ENCODE peak calls at places on chromosomes 1 and 21, in four cellular contexts. U, C, D and T are unnamed samples.

GRCh38 chr21:43291347-43291950 is 122.6 kb downstream of the CRYAA start:
- DNase-seq in U (no peak), D (no peak), C (peak), T (no peak)

GRCh38 chr1:28173980-28174297 is 2.6 kb downstream of the PTAFR start:
- DNase-seq in U (no peak), D (no peak), C (no peak), T (peak)

GRCh38 chr1:152167835-152168534 is 9.0 kb upstream of the RPTN start:
- DNase-seq in D (no peak), U (no peak), C (no peak), T (peak)

GRCh38 chr1:205748398-205749093 is 1.4 kb downstream of the NUCKS1 start:
- DNase-seq in U (no peak), D (peak), C (no peak), T (peak)

GRCh38 chr1:78003882-78004718 is 639 bp upstream of the DNAJB4 start:
- DNase-seq in D (peak), U (peak), C (peak), T (peak)

GRCh38 chr21:42207426-42207825 is 11.5 kb upstream of the ABCG1 start:
- DNase-seq in C (no peak), D (no peak), U (no peak), T (no peak)

GRCh38 chr1:225526878-225527277 is 99.0 kb upstream of the LBR start:
- DNase-seq in C (no peak), U (no peak), D (no peak), T (no peak)

GRCh38 chr1:32361674-32362473 is 411 bp downstream of the FAM229A start:
- DNase-seq in D (peak), U (no peak), C (peak), T (peak)

GRCh38 chr1:53295746-53296722 is 31.8 kb downstream of the LRP8 start:
- DNase-seq in D (no peak), C (no peak), U (no peak), T (peak)

GRCh38 chr1:31588751-31589515 is 12.6 kb downstream of the TINAGL1 start:
- DNase-seq in D (no peak), C (peak), U (peak), T (peak)

GRCh38 chr1:94463765-94464330 is 45.7 kb downstream of the ABCD3 start:
- DNase-seq in D (peak), U (no peak), C (no peak), T (peak)

GRCh38 chr1:168321945-168322344 is 41.3 kb downstream of the TBX19 start:
- DNase-seq in U (no peak), D (peak), C (no peak), T (peak)

GRCh38 chr1:204091066-204091465 is 18.2 kb downstream of the SOX13 start:
- DNase-seq in D (no peak), U (no peak), C (no peak), T (no peak)

GRCh38 chr1:44326821-44327465 is 28.1 kb downstream of the ERI3 start:
- DNase-seq in D (peak), U (no peak), C (no peak), T (no peak)

GRCh38 chr1:44328767-44329416 is 26.2 kb downstream of the ERI3 start:
- DNase-seq in D (peak), U (no peak), C (no peak), T (peak)

GRCh38 chr1:44326066-44326701 is 28.9 kb downstream of the ERI3 start:
- DNase-seq in D (peak), C (no peak), U (no peak), T (peak)

GRCh38 chr1:44330935-44331334 is 24.1 kb downstream of the ERI3 start:
- DNase-seq in C (no peak), D (no peak), U (no peak), T (no peak)

DNA sequence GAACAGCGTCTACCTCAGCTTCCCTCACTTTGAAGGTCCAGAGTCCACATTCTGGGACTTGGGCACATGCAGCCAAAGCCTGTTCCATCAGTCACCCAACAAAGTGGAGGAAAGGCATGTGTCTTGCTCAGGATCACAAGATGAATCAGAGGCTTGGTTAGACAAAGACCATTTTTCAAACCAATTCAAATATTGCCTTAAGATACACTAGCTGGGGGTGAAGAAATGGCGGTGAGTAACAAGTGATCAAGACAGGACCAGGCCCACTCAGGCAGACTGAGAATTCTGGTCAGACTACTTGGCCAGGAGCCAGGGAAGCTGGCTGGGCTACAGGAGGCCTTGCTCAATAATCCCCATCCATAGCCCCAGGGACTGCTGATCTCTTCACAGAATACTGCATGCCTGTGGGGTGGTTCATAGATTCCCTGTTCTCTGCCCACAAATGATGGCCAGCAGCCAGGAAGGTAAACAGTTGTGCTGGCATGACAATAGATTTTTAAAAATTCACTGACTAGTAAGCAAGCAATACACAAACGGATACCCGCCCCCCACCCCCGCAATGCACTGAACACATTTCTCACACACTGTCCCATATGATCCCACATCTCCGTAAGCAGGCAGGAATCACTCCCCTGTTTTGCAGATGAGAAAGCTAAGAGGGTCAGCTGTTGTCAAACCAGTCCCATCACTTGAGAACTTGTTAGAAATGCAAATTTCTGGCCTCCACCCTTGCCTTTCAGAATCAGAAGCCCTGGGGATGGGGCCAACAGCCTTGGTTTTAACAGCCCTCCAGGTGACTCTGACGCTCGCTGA is 27.2 kb downstream of the ERI3 start:
- DNase-seq in D (peak), U (peak), C (peak), T (peak)
- H3K4me3 ChIP-seq in D (peak), U (no peak), C (no peak), T (no peak)

DNA sequence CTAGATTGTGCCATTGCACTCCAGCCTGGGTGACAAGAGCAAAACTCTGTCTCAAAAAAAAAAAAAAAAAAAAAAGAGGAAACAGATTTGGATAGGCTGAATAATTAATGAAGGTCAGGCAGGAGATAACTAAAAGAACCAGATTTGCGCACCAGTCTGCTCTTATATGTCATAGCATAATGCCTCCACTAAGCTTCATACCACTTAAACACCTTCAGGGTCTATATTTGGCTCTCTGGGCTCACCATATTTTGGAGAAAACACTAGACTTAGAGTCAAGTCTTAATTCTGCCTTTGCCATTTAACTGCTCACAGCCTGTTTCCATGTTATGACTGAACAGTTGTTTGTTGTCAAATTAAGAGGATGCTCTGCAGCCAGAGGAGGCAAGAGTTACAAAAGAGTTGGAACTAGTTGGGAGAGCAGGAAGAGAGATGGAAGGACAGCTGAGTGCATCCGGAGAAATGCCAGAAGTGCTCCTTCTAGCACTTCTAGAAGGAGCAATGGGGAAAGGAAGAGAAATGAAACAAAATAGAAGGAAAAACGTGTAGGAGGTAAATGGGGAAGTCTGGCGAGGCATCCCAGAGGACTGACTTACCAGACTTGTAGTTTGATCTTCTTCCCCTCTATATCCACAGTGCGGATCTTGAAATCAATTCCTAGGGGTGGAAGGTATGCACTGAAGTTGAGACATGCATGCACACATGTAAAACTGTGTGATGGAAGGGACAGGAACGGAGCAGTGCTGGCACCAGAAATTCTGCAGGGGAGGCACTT is 1.8 kb downstream of the RAB13 start:
- DNase-seq in D (no peak), U (no peak), C (no peak), T (peak)
- H3K4me3 ChIP-seq in D (peak), U (no peak), C (peak), T (peak)

GRCh38 chr1:2201062-2201461 is 6.5 kb upstream of the FAAP20 start:
- DNase-seq in D (no peak), U (no peak), C (no peak), T (no peak)

GRCh38 chr1:2198571-2198970 is 4.0 kb upstream of the FAAP20 start:
- DNase-seq in D (no peak), U (no peak), C (no peak), T (no peak)

GRCh38 chr1:2197732-2198165 is 3.2 kb upstream of the FAAP20 start:
- DNase-seq in U (no peak), C (no peak), D (no peak), T (no peak)

GRCh38 chr1:2200308-2200943 is 5.9 kb upstream of the FAAP20 start:
- DNase-seq in U (no peak), C (no peak), D (no peak), T (peak)

DNA sequence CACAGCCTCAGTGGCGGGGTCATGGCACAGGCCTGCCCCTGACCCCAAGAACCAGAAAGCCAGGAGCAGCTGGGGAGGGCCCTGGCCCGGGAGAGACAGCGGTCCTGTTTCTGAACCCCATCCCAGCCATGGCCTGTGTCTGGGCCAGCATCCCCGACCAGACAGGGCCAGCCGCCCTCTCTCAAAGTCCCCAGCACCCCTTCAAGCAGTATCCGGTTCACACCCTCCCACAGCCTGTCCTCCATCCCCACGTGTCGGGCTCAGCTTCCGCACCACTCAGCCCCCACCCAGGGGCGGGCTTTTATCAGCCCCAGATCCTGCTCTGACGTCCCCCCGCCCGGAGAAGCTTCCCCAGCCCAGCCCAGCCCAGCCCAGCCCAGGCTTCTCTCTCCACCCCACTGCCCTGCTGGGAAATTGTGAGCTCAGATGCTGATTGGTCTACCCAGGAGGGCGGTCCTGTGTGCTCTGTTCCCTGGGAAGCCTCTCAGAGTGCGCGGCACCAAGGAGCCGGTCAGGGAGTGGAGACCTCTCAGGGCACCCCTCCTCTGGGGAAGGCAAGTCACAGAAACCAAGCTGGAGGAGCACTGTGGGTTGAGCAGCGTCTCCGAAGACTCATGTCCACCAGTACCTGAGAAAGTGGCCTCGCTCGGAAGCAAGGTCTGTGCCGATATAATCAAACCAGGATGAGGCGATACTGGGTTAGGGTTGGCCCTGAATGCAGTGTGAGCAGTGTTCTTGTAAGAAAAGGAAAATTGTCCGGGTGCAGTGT is 4.7 kb upstream of the FAAP20 start:
- DNase-seq in D (peak), C (peak), U (peak), T (peak)
- H3K4me3 ChIP-seq in D (peak), C (peak), U (peak), T (peak)

DNA sequence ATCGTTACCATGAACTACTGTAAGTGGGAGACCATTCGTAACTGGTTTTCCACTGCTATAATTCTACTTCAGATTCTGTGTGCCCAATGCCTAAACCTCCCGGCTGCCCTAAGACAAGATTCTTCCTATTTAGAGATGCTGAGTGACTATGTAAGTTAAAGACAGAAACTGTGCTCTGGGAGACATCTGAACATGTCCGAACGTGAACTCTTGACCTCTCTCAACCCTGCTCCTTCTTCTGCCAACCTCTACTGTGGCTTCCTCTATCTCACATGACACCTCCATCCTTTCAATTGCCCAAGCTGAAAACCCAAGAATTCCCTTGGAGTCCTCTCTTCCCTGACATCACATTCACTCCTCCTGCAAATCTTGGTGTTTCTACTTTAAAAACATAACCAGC is 182.9 kb downstream of the AKT3 start:
- DNase-seq in D (no peak), U (no peak), C (no peak), T (no peak)
- H3K4me3 ChIP-seq in D (no peak), U (no peak), C (no peak), T (no peak)

GRCh38 chr1:22801753-22802152 is 91.1 kb downstream of the EPHB2 start:
- DNase-seq in U (no peak), C (no peak), D (no peak), T (no peak)
- H3K4me3 ChIP-seq in U (no peak), C (no peak), D (no peak), T (no peak)